ENCODE peak calls at places on chromosome 9, in ten cellular contexts. A is body of pancreas, P is HepG2, S is uterus, M is sigmoid colon, X is breast epithelium, Q is K562, V is adrenal gland, K is A549, Y is prostate gland. O is an unnamed sample.
A peak's percentile ranks its signal among the peaks of the same experiment; 100 is the strongest.

GRCh38 chr9:133188843-133189180 is 20.2 kb downstream of the OBP2B start:
- DNase-seq in A (no peak), P (no peak), S (no peak), M (peak; percentile 44), X (no peak), Q (no peak), V (no peak), K (no peak), Y (no peak), O (no peak)

GRCh38 chr9:117957267-117957666 is 253.1 kb downstream of the TLR4 start:
- DNase-seq in A (no peak), P (no peak), S (no peak), M (no peak), X (no peak), Q (no peak), V (no peak), K (no peak), Y (peak; percentile 41), O (no peak)

GRCh38 chr9:84139296-84140100 is 158.9 kb downstream of the RMI1 start:
- DNase-seq in A (peak; percentile 50), P (no peak), S (peak; percentile 26), M (no peak), X (no peak), Q (no peak), V (peak; percentile 75), K (no peak), Y (peak; percentile 56), O (no peak)

GRCh38 chr9:124286292-124286931 is 28.7 kb downstream of the NEK6 start:
- DNase-seq in A (no peak), P (no peak), S (no peak), M (no peak), X (no peak), Q (no peak), V (no peak), K (peak; percentile 76), Y (no peak), O (no peak)

GRCh38 chr9:107894572-107895261 is 405.1 kb upstream of the KLF4 start:
- DNase-seq in A (no peak), P (no peak), S (peak; percentile 58), M (peak; percentile 72), X (no peak), Q (no peak), V (no peak), K (no peak), Y (no peak), O (no peak)

GRCh38 chr9:91843623-91844111 is 106.4 kb downstream of the ROR2 start:
- DNase-seq in A (no peak), P (no peak), S (peak; percentile 74), M (peak; percentile 82), X (no peak), Q (no peak), V (peak; percentile 60), K (no peak), Y (no peak), O (no peak)

GRCh38 chr9:36803951-36804350 is 230.1 kb downstream of the PAX5 start:
- DNase-seq in A (no peak), P (no peak), S (no peak), M (no peak), X (no peak), Q (no peak), V (no peak), K (no peak), Y (no peak), O (no peak)

GRCh38 chr9:25648116-25648515 is 30.1 kb downstream of the TUSC1 start:
- DNase-seq in A (no peak), P (no peak), S (no peak), M (no peak), X (no peak), Q (no peak), V (no peak), K (no peak), Y (no peak), O (no peak)

GRCh38 chr9:109639666-109640231 is 140.2 kb upstream of the PALM2AKAP2 start:
- DNase-seq in A (no peak), P (no peak), S (no peak), M (no peak), X (no peak), Q (no peak), V (no peak), K (no peak), Y (no peak), O (no peak)

GRCh38 chr9:437066-438015 is 222.7 kb downstream of the DOCK8 start:
- DNase-seq in A (no peak), P (no peak), S (peak; percentile 49), M (no peak), X (no peak), Q (no peak), V (no peak), K (no peak), Y (no peak), O (no peak)

GRCh38 chr9:129567329-129567728 is 53.6 kb downstream of the C9orf50 start:
- DNase-seq in A (no peak), P (no peak), S (no peak), M (no peak), X (no peak), Q (no peak), V (no peak), K (no peak), Y (no peak), O (no peak)

GRCh38 chr9:129569506-129570449 is 51.1 kb downstream of the C9orf50 start:
- DNase-seq in A (peak; percentile 64), P (peak; percentile 56), S (no peak), M (no peak), X (no peak), Q (peak; percentile 57), V (peak; percentile 45), K (peak; percentile 70), Y (no peak), O (no peak)

GRCh38 chr9:129566563-129567266 is 54.2 kb downstream of the C9orf50 start:
- DNase-seq in A (no peak), P (no peak), S (no peak), M (no peak), X (no peak), Q (no peak), V (no peak), K (no peak), Y (no peak), O (no peak)

GRCh38 chr9:129568560-129569505 is 52.1 kb downstream of the C9orf50 start:
- DNase-seq in A (peak; percentile 64), P (peak; percentile 73), S (peak; percentile 59), M (peak; percentile 82), X (no peak), Q (peak; percentile 84), V (peak; percentile 65), K (peak; percentile 53), Y (no peak), O (no peak)

GRCh38 chr9:129567842-129568559 is 52.9 kb downstream of the C9orf50 start:
- DNase-seq in A (peak; percentile 52), P (peak; percentile 75), S (no peak), M (no peak), X (no peak), Q (peak; percentile 62), V (peak; percentile 76), K (peak; percentile 64), Y (no peak), O (no peak)
- TF ChIP-seq POLR2A in A (peak; percentile 53), P (peak; percentile 58), S (peak; percentile 11), M (no peak), X (no peak), Q (no peak), V (no peak), K (peak; percentile 65), Y (peak; percentile 39), O (no peak)

GRCh38 chr9:112034216-112034611 is 137.6 kb downstream of the UGCG start:
- DNase-seq in A (no peak), P (no peak), S (no peak), M (no peak), X (no peak), Q (no peak), V (no peak), K (no peak), Y (no peak), O (no peak)
- TF ChIP-seq POLR2A in A (no peak), P (no peak), S (no peak), M (no peak), X (no peak), Q (no peak), V (no peak), K (no peak), Y (no peak), O (no peak)

DNA sequence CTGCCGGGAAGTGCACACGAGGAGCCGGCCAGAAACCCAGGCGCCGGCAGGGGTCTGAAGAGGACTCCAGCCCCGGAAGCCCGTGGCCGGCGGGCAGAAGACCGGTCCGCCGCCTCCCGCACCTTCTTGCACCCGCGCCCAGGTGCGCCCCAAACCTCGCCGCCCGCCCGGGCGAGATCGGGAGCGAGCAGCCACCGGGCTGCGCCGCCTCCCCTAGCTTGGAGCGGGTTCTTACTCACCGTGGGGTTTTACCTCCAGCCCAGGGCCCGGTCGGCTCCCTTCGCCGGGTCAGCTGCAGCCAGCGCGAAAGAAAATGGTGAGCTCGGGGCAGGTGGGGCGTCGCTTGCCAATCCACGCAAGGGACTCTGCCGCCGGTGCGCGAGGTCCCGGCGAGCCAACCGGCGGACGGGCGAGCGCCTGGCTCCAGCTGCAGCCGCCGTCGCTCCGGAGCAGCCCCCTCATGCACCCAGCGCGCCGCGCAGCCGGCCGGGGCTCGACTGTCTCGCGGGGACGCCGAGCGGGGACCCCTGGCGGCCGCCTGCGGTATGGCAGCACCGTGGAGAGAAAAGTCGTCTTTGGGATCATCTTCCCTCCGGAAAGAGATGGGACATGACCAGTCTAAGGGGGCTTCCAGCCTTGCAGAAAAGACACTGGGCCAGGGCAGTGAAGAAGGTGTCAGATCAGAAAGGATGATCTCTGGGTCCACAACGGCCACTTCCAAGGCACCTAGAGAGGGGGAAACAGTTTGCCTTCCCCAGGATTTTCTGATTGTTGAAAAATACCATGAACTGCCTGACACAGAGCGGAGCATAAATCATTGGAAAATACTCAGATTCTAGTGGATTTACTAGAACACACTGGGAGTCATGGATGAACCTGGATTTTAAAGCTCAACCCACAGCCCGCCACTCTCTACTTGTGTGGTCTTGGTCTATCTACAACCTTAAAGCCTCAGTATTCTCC is at the start of gene MOB3B:
- DNase-seq in A (peak; percentile 81), P (peak; percentile 31), S (peak; percentile 82), M (peak; percentile 91), X (peak; percentile 80), Q (peak; percentile 50), V (peak; percentile 86), K (peak; percentile 76), Y (peak; percentile 74), O (peak; percentile 87)
- TF ChIP-seq POLR2A in A (no peak), P (no peak), S (peak; percentile 66), M (no peak), X (no peak), Q (no peak), V (no peak), K (peak; percentile 14), Y (no peak), O (no peak)

DNA sequence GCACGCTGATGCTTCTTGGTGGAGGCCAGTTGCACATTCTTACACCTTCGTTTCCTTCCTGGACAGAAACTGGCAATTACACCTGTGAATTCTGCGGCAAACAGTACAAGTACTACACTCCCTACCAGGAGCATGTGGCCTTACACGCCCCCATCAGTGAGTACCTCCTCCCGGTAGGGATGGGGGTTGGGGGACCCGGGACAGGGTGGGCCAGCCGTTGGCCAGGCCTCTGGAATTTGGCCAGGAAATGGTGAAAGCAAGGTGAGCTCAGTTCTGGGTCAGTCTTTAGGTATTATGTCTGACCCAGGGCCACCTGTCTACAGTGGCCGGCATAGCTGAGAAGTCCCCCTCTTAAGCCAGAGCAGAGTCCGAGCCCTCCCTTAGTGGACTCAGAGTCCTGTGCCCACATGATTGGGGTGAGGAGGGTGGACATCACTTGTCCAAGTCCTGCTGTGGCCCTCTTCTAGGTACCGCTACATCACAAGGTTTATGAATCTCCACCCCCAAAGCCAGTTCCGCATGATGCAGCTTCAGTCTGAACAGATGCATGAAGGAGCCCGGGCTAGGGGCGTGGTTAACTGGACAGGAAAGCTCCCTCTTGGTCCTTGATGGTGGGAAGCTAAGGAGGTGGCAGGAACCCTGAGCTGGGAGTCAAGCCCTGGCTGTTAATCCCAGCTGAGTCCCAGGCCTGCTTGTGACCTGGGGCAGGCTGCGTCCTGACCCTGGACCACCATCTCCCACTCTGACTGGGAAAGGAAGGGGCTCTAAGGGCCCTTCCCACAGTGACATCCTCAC is 61.3 kb downstream of the AMBP start:
- DNase-seq in A (peak; percentile 8), P (no peak), S (peak; percentile 7), M (peak; percentile 54), X (peak; percentile 37), Q (no peak), V (no peak), K (no peak), Y (peak; percentile 2), O (no peak)
- TF ChIP-seq POLR2A in A (no peak), P (no peak), S (no peak), M (no peak), X (no peak), Q (no peak), V (no peak), K (no peak), Y (no peak), O (no peak)

O was measured in erythroblast.